ENCODE peak calls at places on chromosome 3, in eight cellular contexts. I is lung; V is PC-3; G is tibial artery; H is effector memory CD4-positive, alpha-beta T cell; Q is breast epithelium; J is endothelial cell of umbilical vein; Y is hepatocyte. N is an unnamed sample. For H3K36me3, the result is how much of the 10 kb centered on the place peaks cover.

GRCh38 chr3:127254001-127254400 is 33.8 kb downstream of the PRR20G start:
- DNase-seq in G (no peak), H (no peak), J (no peak), V (no peak), Y (no peak), I (peak), Q (no peak), N (no peak)

GRCh38 chr3:11455977-11456376 is 183.8 kb downstream of the ATG7 start:
- DNase-seq in H (no peak), V (no peak), Y (peak), I (no peak), G (no peak), J (peak), Q (no peak), N (no peak)

GRCh38 chr3:46677096-46677702 is 16.3 kb downstream of the ALS2CL start:
- DNase-seq in Y (no peak), V (no peak), Q (no peak), G (no peak), J (no peak), H (no peak), I (no peak), N (no peak)

GRCh38 chr3:178129109-178129508 is 407.1 kb upstream of the KCNMB2 start:
- DNase-seq in Y (no peak), J (no peak), H (no peak), G (no peak), V (no peak), Q (no peak), I (no peak), N (no peak)

GRCh38 chr3:128984596-128984995 is 9.3 kb downstream of the CFAP92 start:
- DNase-seq in G (no peak), J (no peak), V (no peak), H (no peak), I (no peak), Y (no peak), Q (no peak), N (no peak)

GRCh38 chr3:45975696-45976095 is 19.9 kb downstream of the FYCO1 start:
- DNase-seq in H (no peak), J (no peak), I (no peak), G (no peak), Q (no peak), Y (no peak), V (no peak), N (no peak)

GRCh38 chr3:18295171-18295920 is 129.8 kb downstream of the SATB1 start:
- DNase-seq in I (peak), J (no peak), G (no peak), H (no peak), V (peak), Q (no peak), Y (peak), N (no peak)

GRCh38 chr3:108342829-108343478 is 46.6 kb downstream of the HHLA2 start:
- DNase-seq in I (no peak), G (no peak), Y (no peak), J (peak), Q (no peak), H (no peak), V (peak), N (no peak)

GRCh38 chr3:177196473-177197040 is 725 bp downstream of the TBL1XR1 start:
- DNase-seq in V (peak), Y (peak), Q (peak), J (peak), I (no peak), H (peak), G (no peak), N (peak)

GRCh38 chr3:139113231-139113749 is 68.6 kb upstream of the PRR23C start:
- DNase-seq in Y (no peak), Q (no peak), H (no peak), J (no peak), V (peak), I (no peak), G (no peak), N (no peak)

GRCh38 chr3:139113766-139114165 is 69.1 kb upstream of the PRR23C start:
- DNase-seq in V (no peak), G (no peak), J (no peak), Q (no peak), H (no peak), Y (no peak), I (no peak), N (no peak)

GRCh38 chr3:139110072-139110830 is 65.6 kb upstream of the PRR23C start:
- DNase-seq in G (no peak), V (no peak), Q (no peak), I (peak), J (no peak), H (no peak), Y (no peak), N (no peak)

GRCh38 chr3:139111392-139112229 is 66.9 kb upstream of the PRR23C start:
- DNase-seq in J (peak), Y (peak), I (peak), H (peak), V (peak), G (no peak), Q (peak), N (peak)

GRCh38 chr3:139112230-139112558 is 67.5 kb upstream of the PRR23C start:
- DNase-seq in H (no peak), G (no peak), V (no peak), I (no peak), J (no peak), Q (no peak), Y (no peak), N (no peak)
- H3K36me3 ChIP-seq in H (under half), G (under half), V (under half), I (under half), J (under half), Q (under half), Y (under half), N (under half)

GRCh38 chr3:47854267-47854666 is 51.3 kb downstream of the DHX30 start:
- DNase-seq in I (no peak), J (no peak), Q (no peak), G (no peak), H (no peak), V (no peak), Y (no peak), N (no peak)

GRCh38 chr3:47856669-47857068 is 53.7 kb downstream of the DHX30 start:
- DNase-seq in G (no peak), Y (no peak), V (no peak), I (no peak), Q (no peak), J (no peak), H (no peak), N (no peak)

GRCh38 chr3:47857151-47857550 is 54.2 kb downstream of the DHX30 start:
- DNase-seq in I (no peak), J (no peak), Y (no peak), V (no peak), Q (no peak), G (no peak), H (no peak), N (no peak)

GRCh38 chr3:47854720-47855455 is 52.0 kb downstream of the DHX30 start:
- DNase-seq in V (no peak), I (no peak), G (no peak), Y (no peak), Q (no peak), J (no peak), H (no peak), N (no peak)

DNA sequence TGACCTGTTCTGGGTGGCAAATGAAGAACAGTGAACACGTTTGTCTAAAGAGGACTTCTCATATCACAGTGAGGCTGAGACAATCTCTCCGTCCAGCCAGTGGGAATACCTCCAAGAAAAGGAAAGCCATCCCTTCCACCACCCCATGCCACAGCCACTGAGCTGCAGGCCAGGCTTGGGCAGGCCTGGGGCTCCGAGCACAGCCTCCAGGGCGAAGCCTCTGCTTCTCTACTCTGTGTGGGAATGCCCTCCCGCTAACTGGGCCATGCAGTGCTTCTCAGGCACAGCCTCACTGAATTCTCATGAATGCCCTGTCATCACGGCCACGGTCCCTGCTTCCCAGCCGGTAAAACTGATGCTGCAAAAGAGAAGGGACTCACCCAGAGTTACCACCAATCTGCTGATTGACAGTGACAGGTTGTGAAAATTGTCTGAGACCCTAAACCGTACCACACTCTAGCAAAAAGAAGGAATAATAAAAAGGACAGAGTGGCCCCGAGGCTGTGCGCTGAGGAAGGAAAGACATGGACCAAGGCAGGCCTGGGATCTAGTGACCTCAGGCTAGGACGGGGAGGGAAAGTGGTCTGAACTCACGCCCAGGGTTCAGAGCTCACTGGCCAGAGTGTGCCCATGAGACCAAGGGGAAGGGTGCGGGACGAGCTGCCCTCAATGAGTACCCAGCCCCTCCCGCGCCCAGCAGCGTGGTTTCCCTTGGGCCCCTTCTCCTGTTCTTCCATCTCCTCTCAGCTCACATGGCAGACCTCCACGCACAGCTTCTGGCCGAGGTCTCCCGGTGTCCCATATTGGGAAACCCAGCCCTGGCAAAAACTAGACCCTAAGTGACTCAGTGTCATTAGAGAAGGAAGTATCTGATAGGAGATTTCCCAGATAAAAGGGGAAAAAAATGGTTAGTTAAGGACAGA is 52.8 kb downstream of the DHX30 start:
- DNase-seq in V (no peak), Y (no peak), I (no peak), Q (no peak), H (no peak), J (no peak), G (no peak), N (no peak)
- H3K36me3 ChIP-seq in V (under half), Y (under half), I (under half), Q (under half), H (under half), J (under half), G (half or more), N (under half)

DNA sequence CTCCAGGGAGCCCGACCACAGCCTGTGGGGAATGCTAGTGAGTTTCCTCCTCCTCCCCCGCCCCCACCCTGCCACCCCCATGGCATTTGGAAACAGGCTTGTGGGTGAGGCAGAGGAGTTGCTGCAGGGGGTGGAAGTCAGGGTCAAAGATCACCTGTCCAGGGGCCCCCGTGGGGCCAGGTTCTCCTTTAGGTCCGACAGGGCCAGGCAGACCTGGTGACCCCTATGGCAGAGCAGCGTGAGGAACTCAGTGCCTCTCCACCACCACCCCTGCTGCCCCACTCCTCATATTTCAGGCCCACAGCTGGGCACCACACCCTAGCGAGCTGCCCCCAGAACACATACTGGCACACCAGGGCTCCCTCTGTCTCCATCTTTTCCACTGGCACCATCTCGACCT is 8.9 kb upstream of the UCN2 start:
- DNase-seq in Q (no peak), V (no peak), J (no peak), G (no peak), Y (no peak), I (no peak), H (no peak), N (no peak)
- H3K36me3 ChIP-seq in Q (under half), V (under half), J (under half), G (under half), Y (under half), I (under half), H (under half), N (under half)

DNA sequence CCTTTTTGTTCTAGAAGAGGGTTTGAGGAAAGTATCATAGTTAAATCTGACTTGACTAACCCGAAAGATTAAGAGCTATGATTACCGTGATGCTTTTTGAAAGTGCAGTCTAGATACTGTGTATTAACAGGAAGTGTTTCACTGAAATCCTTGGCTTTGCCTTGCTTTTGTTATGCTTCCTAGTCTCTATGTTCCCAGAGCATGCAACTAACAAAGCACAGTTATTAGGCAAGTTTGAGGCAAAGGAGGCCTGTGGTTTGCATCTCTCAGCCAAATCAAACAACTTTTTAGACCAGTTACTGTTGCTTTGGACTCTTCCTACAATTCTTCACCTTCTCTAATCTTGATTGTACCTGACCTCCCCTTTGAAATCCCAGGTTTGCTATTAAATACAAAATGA is 3.9 kb downstream of the LXN start:
- DNase-seq in I (no peak), G (no peak), Y (no peak), V (peak), H (no peak), J (peak), Q (no peak), N (no peak)
- H3K36me3 ChIP-seq in I (under half), G (under half), Y (under half), V (half or more), H (half or more), J (under half), Q (under half), N (under half)

GRCh38 chr3:47916201-47916600 is 100.0 kb downstream of the MAP4 start:
- DNase-seq in Y (no peak), I (no peak), V (no peak), G (no peak), Q (no peak), H (no peak), J (no peak), N (no peak)
- H3K36me3 ChIP-seq in Y (under half), I (under half), V (under half), G (half or more), Q (under half), H (under half), J (under half), N (under half)

GRCh38 chr3:48185129-48185528 is 3.1 kb downstream of the CDC25A start:
- DNase-seq in H (no peak), G (no peak), V (no peak), Q (no peak), Y (no peak), I (no peak), J (no peak), N (no peak)
- H3K36me3 ChIP-seq in H (under half), G (under half), V (half or more), Q (under half), Y (under half), I (under half), J (under half), N (under half)

DNA sequence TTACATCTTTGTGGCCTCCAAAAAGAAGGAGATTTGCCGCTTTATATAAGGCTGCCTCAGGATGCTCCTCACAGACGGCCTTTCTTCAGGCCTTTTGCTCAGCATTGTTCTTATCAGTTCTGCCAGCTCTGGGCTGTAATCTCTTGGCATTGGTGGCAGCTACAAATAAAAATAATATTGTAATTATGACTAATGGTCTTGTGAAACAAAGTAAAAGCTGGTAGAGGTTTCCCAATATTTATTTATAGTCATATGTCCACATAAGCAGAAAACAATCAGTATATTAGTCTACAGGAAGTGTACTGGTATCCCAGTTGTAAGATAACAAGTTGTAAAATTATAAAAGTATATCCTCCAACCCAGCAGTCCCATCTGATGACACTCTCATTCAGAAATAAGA is 7.3 kb downstream of the NEK4 start:
- DNase-seq in G (no peak), Q (no peak), Y (no peak), I (no peak), V (peak), J (peak), H (no peak), N (no peak)
- H3K36me3 ChIP-seq in G (half or more), Q (under half), Y (under half), I (under half), V (half or more), J (under half), H (under half), N (under half)

DNA sequence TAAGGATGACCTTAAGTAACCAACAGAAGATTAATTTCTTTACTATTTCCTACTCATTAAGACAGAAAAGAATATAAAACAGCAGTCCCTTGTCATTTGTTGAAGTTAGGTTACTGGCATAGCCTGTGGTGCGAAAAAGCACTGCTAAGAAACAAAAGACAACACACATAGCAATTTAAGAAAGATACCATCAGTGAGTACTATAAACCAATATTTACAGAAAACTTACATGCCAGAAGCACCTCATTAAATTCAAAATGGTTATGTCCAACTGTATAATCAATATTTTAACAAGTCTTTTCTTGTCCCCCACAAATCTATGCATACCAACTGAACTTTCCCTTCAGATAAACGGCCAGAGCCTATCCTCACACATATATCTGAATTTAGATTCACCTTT is 42.0 kb downstream of the ANKRD28 start:
- DNase-seq in Y (no peak), G (no peak), Q (no peak), I (no peak), V (no peak), H (no peak), J (no peak), N (no peak)
- H3K36me3 ChIP-seq in Y (under half), G (under half), Q (under half), I (under half), V (under half), H (under half), J (under half), N (under half)